ENCODE peak calls at places on chromosome 18, in nine cellular contexts. C is OCI-LY7, E is IMR-90, R is astrocyte, Q is hepatocyte, J is PC-3, A is GM23338, B is HepG2, U is H1. I is an unnamed sample.

GRCh38 chr18:323253-323622 is 55.4 kb upstream of the THOC1 start:
- DNase-seq in C (no peak), E (peak; percentile 38), R (peak; percentile 49), Q (peak; percentile 66), J (peak; percentile 35), A (no peak), B (peak; percentile 87), U (no peak), I (no peak)

GRCh38 chr18:49212819-49213218 is 247.6 kb downstream of the DYM start:
- DNase-seq in C (no peak), E (peak; percentile 87), R (peak; percentile 44), Q (no peak), J (no peak), A (no peak), B (no peak), U (no peak), I (peak; percentile 62)

GRCh38 chr18:42821492-42821891 is 294.0 kb downstream of the RIT2 start:
- DNase-seq in C (no peak), E (no peak), R (no peak), Q (no peak), J (no peak), A (no peak), B (no peak), U (no peak), I (no peak)

GRCh38 chr18:43180814-43181213 is 65.3 kb upstream of the RIT2 start:
- DNase-seq in C (no peak), E (no peak), R (no peak), Q (no peak), J (no peak), A (no peak), B (no peak), U (no peak), I (no peak)

GRCh38 chr18:63208676-63209075 is 110.9 kb downstream of the BCL2 start:
- DNase-seq in C (no peak), E (no peak), R (no peak), Q (no peak), J (no peak), A (no peak), B (no peak), U (no peak), I (no peak)

GRCh38 chr18:53887447-53887846 is 337.0 kb downstream of the MBD2 start:
- DNase-seq in C (no peak), E (no peak), R (peak; percentile 30), Q (no peak), J (no peak), A (no peak), B (no peak), U (no peak), I (no peak)

GRCh38 chr18:49668583-49669290 is 106.9 kb downstream of the LIPG start:
- DNase-seq in C (no peak), E (no peak), R (peak; percentile 66), Q (peak; percentile 61), J (no peak), A (peak; percentile 25), B (peak; percentile 23), U (no peak), I (no peak)

GRCh38 chr18:59660976-59661743 is 36.1 kb downstream of the CCBE1 start:
- DNase-seq in C (no peak), E (peak; percentile 69), R (peak; percentile 40), Q (no peak), J (peak; percentile 79), A (no peak), B (no peak), U (no peak), I (peak; percentile 78)

GRCh38 chr18:12315481-12315880 is 7.4 kb downstream of the TUBB6 start:
- DNase-seq in C (no peak), E (no peak), R (no peak), Q (no peak), J (no peak), A (no peak), B (no peak), U (no peak), I (no peak)

GRCh38 chr18:9835112-9835755 is 50.5 kb upstream of the TXNDC2 start:
- DNase-seq in C (no peak), E (no peak), R (no peak), Q (peak; percentile 45), J (no peak), A (peak; percentile 88), B (no peak), U (peak; percentile 46), I (peak; percentile 27)

GRCh38 chr18:41128545-41128944 is 826.5 kb upstream of the PIK3C3 start:
- DNase-seq in C (no peak), E (peak; percentile 68), R (peak; percentile 60), Q (no peak), J (peak; percentile 8), A (no peak), B (no peak), U (no peak), I (peak; percentile 59)

GRCh38 chr18:76528477-76529432 is 33.7 kb upstream of the ZNF516 start:
- DNase-seq in C (no peak), E (peak; percentile 83), R (peak; percentile 39), Q (peak; percentile 69), J (no peak), A (peak; percentile 48), B (peak; percentile 50), U (no peak), I (peak; percentile 28)

GRCh38 chr18:63511285-63511684 is 30.9 kb upstream of the SERPINB12 start:
- DNase-seq in C (peak; percentile 7), E (peak; percentile 63), R (peak; percentile 26), Q (peak; percentile 55), J (peak; percentile 87), A (peak; percentile 94), B (peak; percentile 37), U (peak; percentile 44), I (no peak)

GRCh38 chr18:75211002-75211621 is 515 bp downstream of the TSHZ1 start:
- DNase-seq in C (peak; percentile 31), E (peak; percentile 18), R (no peak), Q (peak; percentile 49), J (no peak), A (peak; percentile 37), B (peak; percentile 19), U (no peak), I (peak; percentile 23)

GRCh38 chr18:79754831-79755351 is 42.8 kb upstream of the KCNG2 start:
- DNase-seq in C (no peak), E (no peak), R (no peak), Q (no peak), J (no peak), A (no peak), B (no peak), U (no peak), I (no peak)

GRCh38 chr18:58048243-58048642 is 4.2 kb downstream of the NEDD4L start:
- DNase-seq in C (no peak), E (peak; percentile 15), R (no peak), Q (no peak), J (no peak), A (no peak), B (no peak), U (no peak), I (no peak)
- H3K4me2 ChIP-seq in C (no peak overlapping the region), E (no peak overlapping the region), R (no peak overlapping the region), Q (peak overlapping the region; percentile 84), J (no peak overlapping the region), A (no peak overlapping the region), B (peak overlapping the region; percentile 88), U (no peak overlapping the region), I (no peak overlapping the region)

GRCh38 chr18:22536558-22536957 is 118.8 kb upstream of the CTAGE1 start:
- DNase-seq in C (no peak), E (no peak), R (no peak), Q (no peak), J (no peak), A (no peak), B (no peak), U (no peak), I (no peak)
- H2AFZ ChIP-seq in C (no peak overlapping the region), E (no peak overlapping the region), R (no peak overlapping the region), Q (no peak overlapping the region), J (no peak overlapping the region), A (peak overlapping the region; percentile 28), B (no peak overlapping the region), U (no peak overlapping the region), I (no peak overlapping the region)

GRCh38 chr18:24878289-24878688 is 417.9 kb downstream of the HRH4 start:
- DNase-seq in C (peak; percentile 61), E (peak; percentile 64), R (peak; percentile 13), Q (peak; percentile 60), J (peak; percentile 61), A (peak; percentile 61), B (peak; percentile 7), U (no peak), I (peak; percentile 8)
- TF ChIP-seq CTCF in C (peak; percentile 92), E (peak; percentile 71), R (peak; percentile 61), Q (peak; percentile 70), J (peak; percentile 66), A (peak; percentile 71), B (peak; percentile 51), U (peak; percentile 40), I (peak; percentile 55)

DNA sequence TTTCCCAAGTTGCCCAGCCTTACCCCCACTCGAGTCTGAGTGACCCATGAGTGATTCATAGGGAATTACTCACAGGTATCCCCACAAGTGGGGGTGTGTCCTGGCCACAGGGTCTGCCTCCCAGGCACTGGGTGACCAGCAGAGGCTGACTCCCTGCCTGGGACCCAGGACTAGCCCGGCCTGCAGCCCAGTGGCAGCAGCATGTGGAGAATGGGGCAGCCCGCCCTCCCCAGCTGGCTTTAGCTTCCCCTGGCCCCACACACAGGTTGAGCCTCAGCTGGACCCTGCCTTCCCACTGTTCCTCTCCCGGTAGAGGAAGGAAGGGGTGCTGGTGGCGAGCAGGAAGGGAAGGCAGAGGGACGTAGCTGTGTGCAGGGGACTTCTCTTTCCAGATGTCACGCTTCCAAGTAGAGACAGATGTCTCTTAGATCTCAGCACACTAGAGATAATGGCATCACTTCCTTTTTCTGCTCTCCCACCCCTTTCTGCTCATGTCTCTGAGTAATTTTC is 51.4 kb downstream of the EMILIN2 start:
- DNase-seq in C (peak; percentile 28), E (peak; percentile 43), R (peak; percentile 51), Q (peak; percentile 12), J (peak; percentile 71), A (no peak), B (no peak), U (no peak), I (peak; percentile 48)
- H3K4me2 ChIP-seq in C (no peak overlapping the region), E (no peak overlapping the region), R (peak overlapping the region; percentile 27), Q (no peak overlapping the region), J (peak overlapping the region; percentile 27), A (no peak overlapping the region), B (peak overlapping the region; percentile 58), U (no peak overlapping the region), I (no peak overlapping the region)

GRCh38 chr18:51516478-51517038 is 319.1 kb upstream of the MEX3C start:
- DNase-seq in C (no peak), E (no peak), R (no peak), Q (no peak), J (no peak), A (no peak), B (no peak), U (no peak), I (no peak)

GRCh38 chr18:51510020-51510419 is 312.5 kb upstream of the MEX3C start:
- DNase-seq in C (no peak), E (no peak), R (no peak), Q (no peak), J (no peak), A (no peak), B (no peak), U (no peak), I (no peak)

GRCh38 chr18:51513525-51513924 is 316.0 kb upstream of the MEX3C start:
- DNase-seq in C (no peak), E (no peak), R (no peak), Q (peak; percentile 23), J (no peak), A (no peak), B (no peak), U (no peak), I (peak; percentile 85)

GRCh38 chr18:51519571-51519970 is 322.1 kb upstream of the MEX3C start:
- DNase-seq in C (no peak), E (no peak), R (no peak), Q (no peak), J (no peak), A (no peak), B (no peak), U (no peak), I (no peak)

GRCh38 chr18:51514128-51514527 is 316.6 kb upstream of the MEX3C start:
- DNase-seq in C (no peak), E (no peak), R (no peak), Q (peak; percentile 48), J (no peak), A (no peak), B (no peak), U (no peak), I (peak; percentile 87)
- H2AFZ ChIP-seq in C (no peak overlapping the region), E (no peak overlapping the region), R (no peak overlapping the region), Q (no peak overlapping the region), J (no peak overlapping the region), A (peak overlapping the region; percentile 61), B (no peak overlapping the region), U (no peak overlapping the region), I (peak overlapping the region; percentile 71)